ENCODE peak calls at places on chromosomes 4 and X, in four cellular contexts. One of them, this sample, is unnamed.

GRCh38 chrX:18174209-18174608 is 46.5 kb downstream of the BEND2 start:
- DNase-seq in psoas muscle: no peak
- DNase-seq in kidney epithelial cell: no peak
- DNase-seq in IMR-90: no peak
- DNase-seq in this sample: no peak

GRCh38 chrX:8083276-8083675 is 87.8 kb downstream of the VCX2 start:
- DNase-seq in psoas muscle: no peak
- DNase-seq in kidney epithelial cell: no peak
- DNase-seq in IMR-90: no peak
- DNase-seq in this sample: peak; percentile 14

GRCh38 chr4:36091997-36092396 is 152.3 kb downstream of the ARAP2 start:
- DNase-seq in psoas muscle: no peak
- DNase-seq in kidney epithelial cell: no peak
- DNase-seq in IMR-90: no peak
- DNase-seq in this sample: no peak

GRCh38 chr4:103008875-103009729 is 10.4 kb downstream of the SLC9B1 start:
- DNase-seq in psoas muscle: no peak
- DNase-seq in kidney epithelial cell: no peak
- DNase-seq in IMR-90: peak; percentile 80
- DNase-seq in this sample: peak; percentile 80

GRCh38 chrX:40176979-40177430 is 79.2 kb upstream of the BCOR start:
- DNase-seq in psoas muscle: peak; percentile 69
- DNase-seq in kidney epithelial cell: no peak
- DNase-seq in IMR-90: no peak
- DNase-seq in this sample: peak; percentile 4

GRCh38 chrX:138128025-138128671 is 562.2 kb downstream of the ZIC3 start:
- DNase-seq in psoas muscle: no peak
- DNase-seq in kidney epithelial cell: no peak
- DNase-seq in IMR-90: peak; percentile 11
- DNase-seq in this sample: peak; percentile 11

GRCh38 chrX:139930923-139931645 is 1.8 kb downstream of the ATP11C start:
- DNase-seq in psoas muscle: peak; percentile 46
- DNase-seq in kidney epithelial cell: no peak
- DNase-seq in IMR-90: no peak
- DNase-seq in this sample: peak; percentile 11

GRCh38 chrX:1852082-1852481 is 237.2 kb downstream of the ASMT start:
- DNase-seq in psoas muscle: no peak
- DNase-seq in kidney epithelial cell: no peak
- DNase-seq in IMR-90: no peak
- DNase-seq in this sample: no peak

GRCh38 chrX:69613946-69614345 is 2.0 kb upstream of the EDA start:
- DNase-seq in psoas muscle: no peak
- DNase-seq in kidney epithelial cell: no peak
- DNase-seq in IMR-90: no peak
- DNase-seq in this sample: no peak

GRCh38 chr4:66681962-66682361 is 863.3 kb downstream of the CENPC start:
- DNase-seq in psoas muscle: no peak
- DNase-seq in kidney epithelial cell: no peak
- DNase-seq in IMR-90: peak; percentile 3
- DNase-seq in this sample: no peak

GRCh38 chr4:66750273-66750672 is 795.0 kb downstream of the CENPC start:
- DNase-seq in psoas muscle: no peak
- DNase-seq in kidney epithelial cell: peak; percentile 12
- DNase-seq in IMR-90: no peak
- DNase-seq in this sample: no peak

GRCh38 chr4:7684294-7684693 is 249.6 kb upstream of the PSAPL1 start:
- DNase-seq in psoas muscle: no peak
- DNase-seq in kidney epithelial cell: no peak
- DNase-seq in IMR-90: no peak
- DNase-seq in this sample: no peak

GRCh38 chr4:108365551-108365950 is 196.8 kb upstream of the LEF1 start:
- DNase-seq in psoas muscle: no peak
- DNase-seq in kidney epithelial cell: no peak
- DNase-seq in IMR-90: no peak
- DNase-seq in this sample: no peak

GRCh38 chr4:81523672-81524436 is 52.1 kb upstream of the RASGEF1B start:
- DNase-seq in psoas muscle: no peak
- DNase-seq in kidney epithelial cell: no peak
- DNase-seq in IMR-90: no peak
- DNase-seq in this sample: no peak

GRCh38 chr4:52577285-52577968 is 81.7 kb downstream of the USP46 start:
- DNase-seq in psoas muscle: no peak
- DNase-seq in kidney epithelial cell: no peak
- DNase-seq in IMR-90: peak; percentile 81
- DNase-seq in this sample: peak; percentile 51

GRCh38 chr4:4881432-4881831 is 22.0 kb downstream of the MSX1 start:
- DNase-seq in psoas muscle: no peak
- DNase-seq in kidney epithelial cell: no peak
- DNase-seq in IMR-90: no peak
- DNase-seq in this sample: no peak

GRCh38 chr4:187726485-187726884 is 269.1 kb upstream of the ZFP42 start:
- DNase-seq in psoas muscle: no peak
- DNase-seq in kidney epithelial cell: no peak
- DNase-seq in IMR-90: no peak
- DNase-seq in this sample: no peak

GRCh38 chr4:151324449-151325319 is 721 bp downstream of the SH3D19 start:
- DNase-seq in psoas muscle: peak; percentile 85
- DNase-seq in kidney epithelial cell: peak; percentile 53
- DNase-seq in IMR-90: peak; percentile 47
- DNase-seq in this sample: peak; percentile 27

GRCh38 chr4:151321586-151321985 is 3.8 kb downstream of the SH3D19 start:
- DNase-seq in psoas muscle: no peak
- DNase-seq in kidney epithelial cell: no peak
- DNase-seq in IMR-90: no peak
- DNase-seq in this sample: no peak

GRCh38 chr4:151325320-151326246 is at the start of gene SH3D19:
- DNase-seq in psoas muscle: peak; percentile 84
- DNase-seq in kidney epithelial cell: no peak
- DNase-seq in IMR-90: peak; percentile 19
- DNase-seq in this sample: peak; percentile 45

GRCh38 chr4:151322565-151322964 is 2.8 kb downstream of the SH3D19 start:
- DNase-seq in psoas muscle: no peak
- DNase-seq in kidney epithelial cell: no peak
- DNase-seq in IMR-90: no peak
- DNase-seq in this sample: peak; percentile 37

DNA sequence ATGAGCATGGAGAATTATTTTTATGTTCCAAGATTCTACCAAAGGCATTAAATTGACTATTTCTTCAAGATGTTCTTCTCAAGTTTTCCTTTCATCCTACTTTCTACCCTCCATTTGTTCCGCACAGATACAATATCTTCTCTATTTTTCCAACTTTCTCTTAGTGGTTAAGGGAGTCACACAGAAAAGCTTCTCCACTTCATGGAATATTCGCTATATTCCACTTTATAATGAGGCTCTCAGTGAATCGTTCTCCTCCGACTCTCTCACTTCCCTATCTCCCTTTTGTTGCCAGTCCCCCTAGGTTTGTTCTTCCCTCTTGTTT is 1.3 kb downstream of the SH3D19 start:
- DNase-seq in psoas muscle: no peak
- DNase-seq in kidney epithelial cell: no peak
- DNase-seq in IMR-90: no peak
- DNase-seq in this sample: no peak
- H3K4me3 ChIP-seq in psoas muscle: peak overlapping the region; percentile 87
- H3K4me3 ChIP-seq in kidney epithelial cell: peak overlapping the region; percentile 62
- H3K4me3 ChIP-seq in IMR-90: no peak overlapping the region
- H3K4me3 ChIP-seq in this sample: peak overlapping the region; percentile 68

GRCh38 chrX:29233592-29234179 is 646.4 kb downstream of the IL1RAPL1 start:
- DNase-seq in psoas muscle: no peak
- DNase-seq in kidney epithelial cell: no peak
- DNase-seq in IMR-90: no peak
- DNase-seq in this sample: no peak

GRCh38 chrX:29229802-29230201 is 642.6 kb downstream of the IL1RAPL1 start:
- DNase-seq in psoas muscle: no peak
- DNase-seq in kidney epithelial cell: no peak
- DNase-seq in IMR-90: peak; percentile 59
- DNase-seq in this sample: no peak

GRCh38 chrX:29231800-29232199 is 644.6 kb downstream of the IL1RAPL1 start:
- DNase-seq in psoas muscle: no peak
- DNase-seq in kidney epithelial cell: no peak
- DNase-seq in IMR-90: peak; percentile 6
- DNase-seq in this sample: no peak
- TF ChIP-seq CTCF in psoas muscle: peak; percentile 8
- TF ChIP-seq CTCF in kidney epithelial cell: peak; percentile 25
- TF ChIP-seq CTCF in IMR-90: peak; percentile 46
- TF ChIP-seq CTCF in this sample: peak; percentile 21

GRCh38 chr4:122156819-122157218 is 4.7 kb downstream of the BLTP1 start:
- DNase-seq in psoas muscle: no peak
- DNase-seq in kidney epithelial cell: no peak
- DNase-seq in IMR-90: peak; percentile 21
- DNase-seq in this sample: no peak
- H3K4me3 ChIP-seq in psoas muscle: no peak overlapping the region
- H3K4me3 ChIP-seq in kidney epithelial cell: no peak overlapping the region
- H3K4me3 ChIP-seq in IMR-90: no peak overlapping the region
- H3K4me3 ChIP-seq in this sample: no peak overlapping the region

GRCh38 chr4:175561691-175562090 is 250.4 kb downstream of the GPM6A start:
- DNase-seq in psoas muscle: no peak
- DNase-seq in kidney epithelial cell: no peak
- DNase-seq in IMR-90: no peak
- DNase-seq in this sample: no peak

GRCh38 chr4:175562111-175562510 is 250.0 kb downstream of the GPM6A start:
- DNase-seq in psoas muscle: no peak
- DNase-seq in kidney epithelial cell: no peak
- DNase-seq in IMR-90: no peak
- DNase-seq in this sample: no peak

GRCh38 chr4:175562537-175562936 is 249.5 kb downstream of the GPM6A start:
- DNase-seq in psoas muscle: no peak
- DNase-seq in kidney epithelial cell: no peak
- DNase-seq in IMR-90: no peak
- DNase-seq in this sample: no peak

DNA sequence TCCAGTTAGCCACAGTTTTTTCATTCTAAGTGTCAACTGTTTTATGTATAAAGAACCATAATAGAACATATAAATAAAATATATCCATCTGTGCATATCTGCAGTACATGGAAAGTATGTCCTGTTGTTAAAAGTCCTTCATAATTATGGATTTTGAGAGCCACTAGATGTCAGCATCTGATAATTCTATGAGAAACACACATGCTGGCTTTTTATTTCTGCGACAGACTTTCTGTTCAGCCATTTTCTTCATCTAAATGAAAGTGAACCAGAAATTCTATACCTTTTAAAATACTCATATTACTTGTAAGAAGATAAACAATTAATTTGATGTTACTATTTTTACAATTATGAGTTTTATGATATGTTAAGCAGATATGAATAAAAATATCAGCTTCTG is 251.4 kb downstream of the GPM6A start:
- DNase-seq in psoas muscle: no peak
- DNase-seq in kidney epithelial cell: peak; percentile 2
- DNase-seq in IMR-90: peak; percentile 5
- DNase-seq in this sample: peak; percentile 33
- TF ChIP-seq CTCF in psoas muscle: peak; percentile 29
- TF ChIP-seq CTCF in kidney epithelial cell: peak; percentile 4
- TF ChIP-seq CTCF in IMR-90: peak; percentile 25
- TF ChIP-seq CTCF in this sample: peak; percentile 25

GRCh38 chrX:10072786-10073568 is 83.8 kb upstream of the CLCN4 start:
- DNase-seq in psoas muscle: no peak
- DNase-seq in kidney epithelial cell: no peak
- DNase-seq in IMR-90: no peak
- DNase-seq in this sample: no peak
- H3K4me3 ChIP-seq in psoas muscle: no peak overlapping the region
- H3K4me3 ChIP-seq in kidney epithelial cell: no peak overlapping the region
- H3K4me3 ChIP-seq in IMR-90: no peak overlapping the region
- H3K4me3 ChIP-seq in this sample: no peak overlapping the region

GRCh38 chrX:21728276-21728968 is 29.5 kb downstream of the SMPX start:
- DNase-seq in psoas muscle: no peak
- DNase-seq in kidney epithelial cell: no peak
- DNase-seq in IMR-90: no peak
- DNase-seq in this sample: no peak

GRCh38 chrX:21723814-21724213 is 34.1 kb downstream of the SMPX start:
- DNase-seq in psoas muscle: no peak
- DNase-seq in kidney epithelial cell: no peak
- DNase-seq in IMR-90: no peak
- DNase-seq in this sample: no peak

GRCh38 chrX:21723097-21723496 is 34.8 kb downstream of the SMPX start:
- DNase-seq in psoas muscle: no peak
- DNase-seq in kidney epithelial cell: no peak
- DNase-seq in IMR-90: peak; percentile 14
- DNase-seq in this sample: no peak

GRCh38 chrX:21725916-21726315 is 32.0 kb downstream of the SMPX start:
- DNase-seq in psoas muscle: peak; percentile 50
- DNase-seq in kidney epithelial cell: no peak
- DNase-seq in IMR-90: no peak
- DNase-seq in this sample: no peak

DNA sequence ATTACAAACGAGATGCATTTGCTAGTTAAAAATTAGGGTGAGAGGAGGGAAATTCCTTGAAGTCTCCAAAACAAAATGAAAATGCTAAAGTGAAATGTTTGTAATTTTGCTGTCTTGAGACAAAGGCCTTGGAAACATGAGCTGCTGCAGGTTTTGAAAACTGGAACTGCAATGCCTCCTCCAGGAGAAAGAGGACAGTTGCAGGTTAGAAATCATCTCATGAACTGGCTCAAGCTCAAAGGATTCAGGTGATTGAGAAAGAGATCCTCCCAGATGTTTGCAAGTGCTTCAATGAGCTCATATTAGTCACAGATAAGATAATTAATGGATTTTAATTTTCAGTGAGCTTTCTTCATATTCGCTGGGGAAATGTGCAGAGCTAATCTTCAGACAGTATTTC is 32.4 kb downstream of the SMPX start:
- DNase-seq in psoas muscle: no peak
- DNase-seq in kidney epithelial cell: no peak
- DNase-seq in IMR-90: peak; percentile 60
- DNase-seq in this sample: peak; percentile 49
- TF ChIP-seq CTCF in psoas muscle: peak; percentile 35
- TF ChIP-seq CTCF in kidney epithelial cell: peak; percentile 43
- TF ChIP-seq CTCF in IMR-90: peak; percentile 56
- TF ChIP-seq CTCF in this sample: peak; percentile 52

This sample was measured in fibroblast of villous mesenchyme.